ENCODE peak calls at places on chromosomes 3 and 15, in four cellular contexts. Z, Y, Q and N are unnamed samples.

GRCh38 chr3:33144433-33144832 is 30.6 kb downstream of the CRTAP start:
- DNase-seq in Y (no peak), Q (no peak), Z (no peak), N (no peak)

GRCh38 chr3:14175383-14176037 is 2.9 kb downstream of the XPC start:
- DNase-seq in Q (no peak), Y (peak; percentile 48), Z (no peak), N (no peak)

GRCh38 chr3:32483772-32484171 is 18.9 kb downstream of the CMTM6 start:
- DNase-seq in Y (no peak), Q (no peak), Z (no peak), N (no peak)

GRCh38 chr3:59245300-59245878 is 195.6 kb upstream of the CFAP20DC start:
- DNase-seq in Q (no peak), Z (no peak), Y (no peak), N (no peak)

GRCh38 chr15:52417501-52417900 is 111.2 kb downstream of the MYO5A start:
- DNase-seq in Z (no peak), Q (no peak), Y (no peak), N (no peak)

GRCh38 chr15:68612979-68613740 is 34.4 kb downstream of the CORO2B start:
- DNase-seq in Q (peak; percentile 6), Y (no peak), Z (no peak), N (no peak)

GRCh38 chr3:129101370-129102138 is 20.1 kb downstream of the RAB43 start:
- DNase-seq in Y (no peak), Q (no peak), Z (no peak), N (no peak)

GRCh38 chr3:4740397-4741105 is 238.7 kb upstream of the BHLHE40 start:
- DNase-seq in Y (no peak), Z (no peak), Q (peak; percentile 91), N (no peak)

GRCh38 chr3:154684021-154684420 is 254.0 kb upstream of the GPR149 start:
- DNase-seq in Q (peak; percentile 3), Z (no peak), Y (no peak), N (no peak)

GRCh38 chr3:55629432-55629831 is 142.3 kb upstream of the WNT5A start:
- DNase-seq in Z (no peak), Y (no peak), Q (no peak), N (no peak)

GRCh38 chr15:45088801-45089711 is 24.9 kb downstream of the DUOX2 start:
- DNase-seq in Y (no peak), Z (no peak), Q (no peak), N (no peak)

GRCh38 chr15:45084163-45084562 is 29.8 kb downstream of the DUOX2 start:
- DNase-seq in Z (no peak), Q (no peak), Y (no peak), N (no peak)

GRCh38 chr15:45091161-45091560 is 22.8 kb downstream of the DUOX2 start:
- DNase-seq in Y (no peak), Z (no peak), Q (peak; percentile 39), N (no peak)

GRCh38 chr15:45089712-45090373 is 24.1 kb downstream of the DUOX2 start:
- DNase-seq in Q (no peak), Z (no peak), Y (no peak), N (no peak)

DNA sequence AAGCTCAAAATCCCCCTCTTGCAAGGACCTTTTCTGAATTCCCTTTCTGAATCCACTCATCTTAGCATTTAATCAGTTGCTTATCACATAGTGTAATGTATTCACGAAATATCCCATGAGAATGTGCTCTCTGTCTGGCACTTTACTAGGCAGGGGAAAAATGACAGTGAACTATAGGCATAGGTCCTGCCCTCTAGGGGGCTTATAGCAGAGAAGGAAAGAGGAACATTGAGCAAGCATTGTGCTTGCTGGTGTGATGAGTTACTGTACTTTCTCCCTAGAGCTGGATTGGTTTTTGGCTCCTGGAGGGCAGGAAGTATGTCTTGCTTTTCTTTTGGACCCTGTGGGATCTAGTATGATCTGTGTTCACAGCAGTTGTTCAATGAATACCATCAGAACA is 26.5 kb downstream of the DUOX2 start:
- DNase-seq in Q (no peak), Z (no peak), Y (no peak), N (no peak)
- TF ChIP-seq CTCF in Q (no peak), Z (no peak), Y (no peak), N (no peak)

GRCh38 chr3:141767062-141767461 is 3.9 kb downstream of the GRK7 start:
- DNase-seq in Y (no peak), Z (no peak), Q (no peak), N (no peak)
- TF ChIP-seq CTCF in Y (no peak), Z (no peak), Q (no peak), N (no peak)

GRCh38 chr3:45001738-45002137 is 24.4 kb upstream of the CLEC3B start:
- DNase-seq in Q (no peak), Y (no peak), Z (no peak), N (no peak)
- TF ChIP-seq CTCF in Q (no peak), Y (no peak), Z (no peak), N (no peak)

GRCh38 chr15:33296050-33296449 is 14.7 kb upstream of the RYR3 start:
- DNase-seq in Q (no peak), Z (no peak), Y (no peak), N (no peak)
- TF ChIP-seq CTCF in Q (no peak), Z (no peak), Y (no peak), N (no peak)

GRCh38 chr3:82165266-82165665 is 403.8 kb upstream of the GBE1 start:
- DNase-seq in Y (no peak), Z (no peak), Q (no peak), N (no peak)

GRCh38 chr3:82163907-82164520 is 402.6 kb upstream of the GBE1 start:
- DNase-seq in Z (no peak), Q (peak; percentile 6), Y (no peak), N (no peak)
- TF ChIP-seq CTCF in Z (no peak), Q (peak; percentile 18), Y (no peak), N (no peak)

DNA sequence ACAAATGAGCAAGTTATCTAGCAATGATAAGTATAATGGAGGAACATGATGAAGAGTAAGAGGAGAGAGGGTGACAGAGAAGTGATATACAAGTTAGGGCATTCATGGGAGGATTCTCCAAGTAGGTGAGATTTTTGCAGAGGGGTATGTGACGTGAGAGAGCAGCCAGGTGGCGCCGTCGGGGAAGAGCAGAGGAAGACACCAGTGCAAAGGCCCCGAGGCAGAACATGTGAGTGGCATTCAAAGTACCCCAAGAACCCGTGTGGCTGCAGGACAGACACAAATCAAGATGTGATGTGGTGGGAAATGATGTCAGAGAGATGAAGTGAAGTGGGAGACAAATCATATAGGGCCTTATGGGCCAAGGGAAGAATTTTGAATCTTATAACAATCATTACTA is 81.8 kb upstream of the GRM7 start:
- DNase-seq in Y (no peak), Q (no peak), Z (no peak), N (no peak)
- TF ChIP-seq CTCF in Y (no peak), Q (no peak), Z (no peak), N (no peak)